ENCODE peak calls at places on chromosomes 7 and 10, in four cellular contexts. J, E, P and G are unnamed samples.

GRCh38 chr7:2512179-2512644 is 7.4 kb upstream of the LFNG start:
- DNase-seq in J (no peak), E (peak), P (no peak), G (no peak)

GRCh38 chr7:41695661-41696322 is 7.1 kb downstream of the INHBA start:
- DNase-seq in J (no peak), E (no peak), P (no peak), G (no peak)

GRCh38 chr7:114658188-114658587 is 243.6 kb downstream of the FOXP2 start:
- DNase-seq in J (no peak), E (no peak), P (no peak), G (no peak)

GRCh38 chr7:112866424-112866823 is 76.2 kb upstream of the TMEM168 start:
- DNase-seq in J (no peak), E (peak), P (no peak), G (no peak)

GRCh38 chr10:60384708-60385398 is 4.8 kb downstream of the ANK3 start:
- DNase-seq in J (peak), E (no peak), P (peak), G (no peak)

GRCh38 chr10:78292987-78293865 is 259.6 kb downstream of the RPS24 start:
- DNase-seq in J (no peak), E (no peak), P (peak), G (peak)

GRCh38 chr7:87058739-87059524 is 522 bp downstream of the ELAPOR2 start:
- DNase-seq in J (no peak), E (no peak), P (peak), G (peak)

GRCh38 chr7:101952355-101953247 is 135.2 kb downstream of the CUX1 start:
- DNase-seq in J (peak), E (no peak), P (no peak), G (no peak)

GRCh38 chr7:139231513-139232376 is 708 bp downstream of the UBN2 start:
- DNase-seq in J (no peak), E (peak), P (peak), G (peak)

GRCh38 chr10:8563478-8563877 is 509.0 kb downstream of the GATA3 start:
- DNase-seq in J (no peak), E (no peak), P (no peak), G (no peak)

GRCh38 chr10:63711866-63712716 is 190.9 kb downstream of the REEP3 start:
- DNase-seq in J (peak), E (no peak), P (peak), G (no peak)

DNA sequence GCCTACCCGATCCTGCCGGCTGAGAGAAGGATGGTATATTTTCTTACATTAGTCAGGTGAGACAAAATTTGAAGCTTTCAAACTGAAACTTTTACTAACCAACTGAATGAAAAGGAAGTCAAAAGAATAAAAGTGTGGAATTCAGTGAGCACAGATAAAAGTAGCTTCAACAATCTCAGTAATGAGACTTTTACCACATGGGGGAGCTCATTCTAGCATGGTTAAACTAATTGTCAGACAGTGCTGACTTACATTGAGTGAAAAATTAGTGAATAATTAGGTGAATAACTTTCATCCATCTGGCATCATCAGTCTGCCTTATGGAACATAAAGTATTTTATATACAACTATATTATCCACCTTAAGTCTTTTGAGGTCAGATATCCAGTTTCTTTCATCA is 8.4 kb downstream of the FAM237B start:
- DNase-seq in J (no peak), E (peak), P (no peak), G (no peak)
- TF ChIP-seq CTCF in J (peak), E (peak), P (no peak), G (peak)

GRCh38 chr10:117718970-117719369 is 176.4 kb downstream of the EMX2 start:
- DNase-seq in J (no peak), E (no peak), P (no peak), G (no peak)

GRCh38 chr10:117721883-117722282 is 179.3 kb downstream of the EMX2 start:
- DNase-seq in J (no peak), E (no peak), P (no peak), G (no peak)

GRCh38 chr10:117720931-117721826 is 178.6 kb downstream of the EMX2 start:
- DNase-seq in J (no peak), E (no peak), P (no peak), G (no peak)

GRCh38 chr10:117719558-117719957 is 177.0 kb downstream of the EMX2 start:
- DNase-seq in J (no peak), E (no peak), P (no peak), G (no peak)

GRCh38 chr10:117723343-117723742 is 180.8 kb downstream of the EMX2 start:
- DNase-seq in J (no peak), E (no peak), P (no peak), G (no peak)
- TF ChIP-seq CTCF in J (no peak), E (no peak), P (no peak), G (no peak)

GRCh38 chr10:43407148-43407575 is 1.8 kb downstream of the HNRNPF start:
- DNase-seq in J (no peak), E (peak), P (no peak), G (peak)

GRCh38 chr10:43409385-43410109 is 561 bp upstream of the HNRNPF start:
- DNase-seq in J (no peak), E (peak), P (peak), G (peak)

GRCh38 chr10:43407576-43408330 is 1.2 kb downstream of the HNRNPF start:
- DNase-seq in J (peak), E (peak), P (peak), G (peak)

GRCh38 chr10:43408710-43409384 is at the start of gene HNRNPF:
- DNase-seq in J (peak), E (peak), P (peak), G (peak)

DNA sequence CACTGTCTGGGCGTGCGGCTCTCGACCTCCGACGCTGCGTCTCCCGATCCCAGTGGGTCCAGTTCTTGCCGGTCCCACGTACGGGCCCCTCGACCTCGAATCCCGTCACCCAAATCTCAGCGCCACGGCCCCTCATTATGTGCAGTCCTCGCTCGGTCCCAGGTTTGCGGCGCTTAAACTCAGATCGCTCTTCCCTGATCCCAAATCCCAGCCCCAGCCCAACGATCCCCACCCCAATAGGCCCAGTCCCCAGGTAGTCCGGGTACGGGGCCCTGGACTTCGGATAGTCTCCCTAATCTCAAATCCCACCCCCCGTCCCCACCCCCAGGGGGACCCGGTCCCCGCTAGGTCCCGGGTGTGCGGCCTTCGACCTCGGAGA is 666 bp downstream of the HNRNPF start:
- DNase-seq in J (no peak), E (no peak), P (no peak), G (no peak)
- TF ChIP-seq CTCF in J (no peak), E (no peak), P (no peak), G (no peak)

GRCh38 chr7:8277394-8277982 is 15.5 kb upstream of the ICA1 start:
- DNase-seq in J (no peak), E (peak), P (no peak), G (no peak)

GRCh38 chr7:8274589-8274988 is 12.6 kb upstream of the ICA1 start:
- DNase-seq in J (no peak), E (no peak), P (no peak), G (no peak)

GRCh38 chr7:8282162-8282561 is 20.2 kb upstream of the ICA1 start:
- DNase-seq in J (no peak), E (no peak), P (no peak), G (no peak)

GRCh38 chr7:8282871-8283270 is 20.9 kb upstream of the ICA1 start:
- DNase-seq in J (no peak), E (no peak), P (no peak), G (no peak)

GRCh38 chr7:8278183-8278582 is 16.2 kb upstream of the ICA1 start:
- DNase-seq in J (no peak), E (no peak), P (no peak), G (no peak)
- TF ChIP-seq CTCF in J (no peak), E (no peak), P (no peak), G (no peak)

GRCh38 chr10:74760042-74760979 is 66.1 kb upstream of the KAT6B start:
- DNase-seq in J (no peak), E (no peak), P (no peak), G (no peak)
- TF ChIP-seq CTCF in J (no peak), E (no peak), P (no peak), G (no peak)

DNA sequence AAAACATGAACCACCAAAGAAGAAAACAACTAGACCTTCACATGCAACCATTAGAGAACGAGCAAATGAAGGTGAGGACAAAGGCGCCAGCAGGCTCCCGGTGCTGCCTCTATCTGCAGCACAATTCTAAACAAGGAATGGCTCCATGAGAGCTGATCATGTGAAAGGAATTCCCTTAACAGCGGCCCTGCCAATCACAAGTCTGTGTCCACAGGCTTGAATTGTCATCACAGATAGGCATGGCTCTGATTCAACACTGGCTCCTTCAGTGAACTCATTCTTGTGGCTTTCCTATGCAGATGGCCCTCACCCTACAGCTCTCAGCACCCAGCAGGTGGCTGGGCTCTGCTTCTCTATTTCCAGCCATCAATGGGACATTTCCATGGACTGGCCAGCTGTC is 36.3 kb downstream of the LAMB1 start:
- DNase-seq in J (no peak), E (no peak), P (peak), G (no peak)
- TF ChIP-seq CTCF in J (no peak), E (no peak), P (no peak), G (no peak)

DNA sequence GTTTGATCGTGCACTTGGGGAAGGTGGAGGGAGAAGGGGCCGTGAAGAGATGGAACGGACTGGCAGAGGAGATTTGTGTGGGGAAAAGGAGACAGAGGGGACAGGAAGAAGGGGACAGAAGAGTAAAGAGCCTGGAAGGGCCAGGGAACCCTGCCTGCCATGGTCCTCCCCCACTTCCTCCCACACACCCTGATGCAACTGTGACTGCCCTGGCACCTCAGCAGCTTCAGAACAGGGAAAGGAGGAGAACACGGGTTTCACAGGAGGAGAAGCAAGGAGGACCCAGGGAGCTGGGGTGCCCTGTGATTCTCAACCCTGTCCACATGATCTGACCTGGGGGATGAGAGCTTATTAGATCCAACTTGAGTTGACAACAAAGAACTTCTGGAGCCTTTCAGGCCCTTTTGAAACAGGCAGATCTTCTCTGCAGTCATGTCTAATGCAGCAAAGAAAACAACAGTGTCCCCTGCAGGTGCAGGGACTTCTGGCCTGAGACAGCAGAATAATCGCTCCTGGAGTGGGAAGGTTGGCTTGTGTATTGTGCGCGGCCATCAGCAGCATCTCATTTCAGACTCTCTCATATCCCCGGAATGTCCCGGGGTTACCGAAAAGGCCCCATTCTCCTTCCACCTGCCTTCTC is 421.6 kb downstream of the PAXIP1 start:
- DNase-seq in J (no peak), E (no peak), P (no peak), G (no peak)
- TF ChIP-seq CTCF in J (no peak), E (no peak), P (no peak), G (no peak)

GRCh38 chr7:142482899-142483658 is 225.2 kb upstream of the PRSS58 start:
- DNase-seq in J (no peak), E (peak), P (peak), G (peak)

GRCh38 chr7:142478479-142479220 is 220.8 kb upstream of the PRSS58 start:
- DNase-seq in J (no peak), E (peak), P (peak), G (no peak)

GRCh38 chr7:142483659-142484317 is 225.9 kb upstream of the PRSS58 start:
- DNase-seq in J (no peak), E (no peak), P (no peak), G (no peak)

GRCh38 chr7:142485617-142486226 is 227.9 kb upstream of the PRSS58 start:
- DNase-seq in J (no peak), E (peak), P (no peak), G (no peak)

GRCh38 chr7:142481548-142481947 is 223.7 kb upstream of the PRSS58 start:
- DNase-seq in J (no peak), E (no peak), P (no peak), G (no peak)
- TF ChIP-seq CTCF in J (peak), E (no peak), P (no peak), G (peak)